ENCODE peak calls at places on chromosomes 3 and 15, in four cellular contexts. One of them, this sample, is unnamed. For H3K36me3, the result is how much of the 10 kb centered on the place peaks cover.

GRCh38 chr3:9901967-9902366 is 681 bp upstream of the IL17RE start:
- DNase-seq in HCT116: no peak
- DNase-seq in GM23248: no peak
- DNase-seq in MM.1S: no peak
- DNase-seq in this sample: no peak

GRCh38 chr15:37903932-37904493 is 30.4 kb upstream of the TMCO5A start:
- DNase-seq in GM23248: no peak
- DNase-seq in HCT116: no peak
- DNase-seq in MM.1S: no peak
- DNase-seq in this sample: no peak

GRCh38 chr3:112561085-112561692 is 573 bp downstream of the ATG3 start:
- DNase-seq in GM23248: peak
- DNase-seq in HCT116: peak
- DNase-seq in MM.1S: peak
- DNase-seq in this sample: peak

GRCh38 chr3:165643433-165643824 is 193.8 kb downstream of the BCHE start:
- DNase-seq in GM23248: peak
- DNase-seq in MM.1S: peak
- DNase-seq in HCT116: no peak
- DNase-seq in this sample: peak

GRCh38 chr3:53202331-53203015 is 41.5 kb downstream of the PRKCD start:
- DNase-seq in GM23248: no peak
- DNase-seq in MM.1S: no peak
- DNase-seq in HCT116: no peak
- DNase-seq in this sample: no peak

GRCh38 chr3:179108091-179108490 is 36.5 kb upstream of the ZMAT3 start:
- DNase-seq in HCT116: no peak
- DNase-seq in GM23248: peak
- DNase-seq in MM.1S: no peak
- DNase-seq in this sample: peak

GRCh38 chr3:8658326-8659212 is 14.0 kb upstream of the SSUH2 start:
- DNase-seq in HCT116: no peak
- DNase-seq in MM.1S: peak
- DNase-seq in GM23248: no peak
- DNase-seq in this sample: no peak

GRCh38 chr3:13150624-13151023 is 77.4 kb upstream of the IQSEC1 start:
- DNase-seq in HCT116: no peak
- DNase-seq in MM.1S: no peak
- DNase-seq in GM23248: no peak
- DNase-seq in this sample: no peak

GRCh38 chr3:167350245-167350862 is 29.7 kb downstream of the ZBBX start:
- DNase-seq in HCT116: peak
- DNase-seq in GM23248: peak
- DNase-seq in MM.1S: peak
- DNase-seq in this sample: peak

GRCh38 chr15:80403712-80404056 is 498 bp upstream of the ARNT2 start:
- DNase-seq in MM.1S: no peak
- DNase-seq in HCT116: no peak
- DNase-seq in GM23248: no peak
- DNase-seq in this sample: peak

GRCh38 chr3:183085634-183086390 is 13.5 kb downstream of the MCCC1 start:
- DNase-seq in GM23248: peak
- DNase-seq in MM.1S: no peak
- DNase-seq in HCT116: no peak
- DNase-seq in this sample: peak

GRCh38 chr3:12741205-12741604 is 17.9 kb downstream of the TMEM40 start:
- DNase-seq in MM.1S: no peak
- DNase-seq in GM23248: no peak
- DNase-seq in HCT116: no peak
- DNase-seq in this sample: no peak

GRCh38 chr3:44899683-44900367 is 25.4 kb downstream of the TGM4 start:
- DNase-seq in HCT116: no peak
- DNase-seq in GM23248: no peak
- DNase-seq in MM.1S: no peak
- DNase-seq in this sample: no peak

GRCh38 chr3:81013360-81013759 is 748.1 kb downstream of the GBE1 start:
- DNase-seq in MM.1S: no peak
- DNase-seq in GM23248: peak
- DNase-seq in HCT116: no peak
- DNase-seq in this sample: no peak

GRCh38 chr15:95887666-95888480 is 442.6 kb upstream of the NR2F2 start:
- DNase-seq in GM23248: no peak
- DNase-seq in HCT116: no peak
- DNase-seq in MM.1S: no peak
- DNase-seq in this sample: peak

GRCh38 chr15:23457890-23458289 is 10.8 kb upstream of the GOLGA6L2 start:
- DNase-seq in HCT116: no peak
- DNase-seq in MM.1S: no peak
- DNase-seq in GM23248: no peak
- DNase-seq in this sample: no peak

GRCh38 chr15:53230473-53230872 is 440.3 kb upstream of the ONECUT1 start:
- DNase-seq in HCT116: no peak
- DNase-seq in MM.1S: no peak
- DNase-seq in GM23248: no peak
- DNase-seq in this sample: no peak

GRCh38 chr3:127041933-127042332 is 59.0 kb downstream of the PLXNA1 start:
- DNase-seq in MM.1S: no peak
- DNase-seq in HCT116: no peak
- DNase-seq in GM23248: no peak
- DNase-seq in this sample: no peak
- H3K36me3 ChIP-seq in MM.1S: under half
- H3K36me3 ChIP-seq in HCT116: under half
- H3K36me3 ChIP-seq in GM23248: under half
- H3K36me3 ChIP-seq in this sample: under half

DNA sequence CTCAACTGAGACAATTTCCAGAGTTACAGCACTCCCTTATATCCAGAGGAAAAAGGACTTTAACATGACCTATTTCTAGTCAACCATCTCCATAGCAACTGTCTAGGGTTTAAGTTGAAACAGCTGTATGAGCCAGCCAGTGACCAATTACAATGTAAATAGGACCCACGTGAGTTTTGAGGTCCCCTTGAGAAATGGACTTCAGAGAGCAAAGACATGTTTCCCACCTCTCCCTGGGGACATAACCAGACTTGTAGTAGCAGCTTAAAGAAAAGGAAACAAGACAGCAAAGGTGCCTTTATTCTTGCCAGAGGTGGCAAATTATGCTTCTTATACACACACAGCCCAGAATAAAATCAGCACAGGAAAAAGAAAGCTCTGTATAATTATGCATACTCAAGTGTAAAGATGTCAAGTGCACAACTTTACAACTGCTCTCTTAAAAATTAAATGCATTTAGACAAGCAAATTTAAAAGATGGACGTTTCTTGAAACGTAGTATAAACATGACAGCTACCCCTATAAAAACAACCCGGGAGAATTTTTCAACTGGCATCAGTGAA is 40.2 kb downstream of the SUMF1 start:
- DNase-seq in HCT116: peak
- DNase-seq in GM23248: peak
- DNase-seq in MM.1S: no peak
- DNase-seq in this sample: peak
- H3K9ac ChIP-seq in HCT116: no peak
- H3K9ac ChIP-seq in GM23248: peak
- H3K9ac ChIP-seq in MM.1S: no peak
- H3K9ac ChIP-seq in this sample: no peak

DNA sequence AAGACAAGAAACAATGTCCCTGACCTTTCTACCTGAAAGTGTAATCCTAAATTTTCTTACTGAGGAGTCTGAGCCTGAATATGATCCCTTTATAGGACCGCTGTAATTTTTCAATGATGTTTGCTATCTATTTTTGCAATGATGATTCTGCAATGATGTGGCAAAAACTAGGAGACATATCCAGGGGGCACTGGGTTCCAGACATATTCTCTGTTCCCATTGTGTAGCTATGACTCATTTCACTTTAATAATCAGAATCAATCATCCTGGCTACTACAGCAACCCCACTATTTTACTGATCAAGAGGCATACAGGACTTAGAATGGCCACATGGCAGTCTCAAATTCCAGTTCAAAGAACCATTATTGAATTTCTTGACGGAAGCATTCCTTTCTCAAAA is 85.9 kb downstream of the AQR start:
- DNase-seq in HCT116: no peak
- DNase-seq in MM.1S: no peak
- DNase-seq in GM23248: peak
- DNase-seq in this sample: no peak
- H3K36me3 ChIP-seq in HCT116: under half
- H3K36me3 ChIP-seq in MM.1S: under half
- H3K36me3 ChIP-seq in GM23248: under half
- H3K36me3 ChIP-seq in this sample: half or more

GRCh38 chr3:146313411-146314111 is 62.7 kb upstream of the PLSCR4 start:
- DNase-seq in GM23248: peak
- DNase-seq in HCT116: peak
- DNase-seq in MM.1S: no peak
- DNase-seq in this sample: peak

GRCh38 chr3:146308682-146309081 is 57.8 kb upstream of the PLSCR4 start:
- DNase-seq in HCT116: no peak
- DNase-seq in GM23248: peak
- DNase-seq in MM.1S: no peak
- DNase-seq in this sample: peak

GRCh38 chr3:146306024-146306423 is 55.1 kb upstream of the PLSCR4 start:
- DNase-seq in GM23248: no peak
- DNase-seq in HCT116: no peak
- DNase-seq in MM.1S: no peak
- DNase-seq in this sample: no peak

DNA sequence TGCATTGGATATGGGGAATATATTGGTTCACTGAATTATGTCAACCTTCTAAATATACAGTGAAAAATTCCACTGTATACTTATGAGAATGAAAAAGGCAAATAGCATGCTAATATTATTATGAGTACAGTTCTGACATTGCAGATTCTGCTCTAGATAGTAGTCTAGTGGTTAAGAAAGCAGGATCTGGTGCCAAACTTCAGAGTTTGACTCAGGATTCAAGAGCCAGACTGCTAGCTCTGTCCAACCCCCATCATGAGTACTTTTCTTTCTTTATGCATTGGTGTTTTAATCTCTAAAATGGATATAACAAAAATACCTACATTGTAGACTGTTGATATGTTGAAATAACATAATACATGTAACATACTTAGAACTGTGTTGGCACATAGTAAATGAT is 57.3 kb upstream of the PLSCR4 start:
- DNase-seq in HCT116: no peak
- DNase-seq in MM.1S: no peak
- DNase-seq in GM23248: peak
- DNase-seq in this sample: peak
- H3K9ac ChIP-seq in HCT116: no peak
- H3K9ac ChIP-seq in MM.1S: no peak
- H3K9ac ChIP-seq in GM23248: peak
- H3K9ac ChIP-seq in this sample: peak

GRCh38 chr3:30743641-30744317 is 137.4 kb downstream of the TGFBR2 start:
- DNase-seq in HCT116: no peak
- DNase-seq in MM.1S: no peak
- DNase-seq in GM23248: no peak
- DNase-seq in this sample: no peak
- H3K36me3 ChIP-seq in HCT116: under half
- H3K36me3 ChIP-seq in MM.1S: under half
- H3K36me3 ChIP-seq in GM23248: under half
- H3K36me3 ChIP-seq in this sample: under half

GRCh38 chr15:67062365-67062985 is 2.9 kb upstream of the SMAD3 start:
- DNase-seq in HCT116: no peak
- DNase-seq in MM.1S: no peak
- DNase-seq in GM23248: no peak
- DNase-seq in this sample: no peak

GRCh38 chr15:67061811-67062348 is 3.5 kb upstream of the SMAD3 start:
- DNase-seq in GM23248: no peak
- DNase-seq in MM.1S: no peak
- DNase-seq in HCT116: no peak
- DNase-seq in this sample: no peak

GRCh38 chr15:67065531-67066005 is at the start of gene SMAD3:
- DNase-seq in GM23248: peak
- DNase-seq in MM.1S: peak
- DNase-seq in HCT116: peak
- DNase-seq in this sample: peak

GRCh38 chr15:67064607-67065530 is 533 bp upstream of the SMAD3 start:
- DNase-seq in GM23248: no peak
- DNase-seq in HCT116: no peak
- DNase-seq in MM.1S: no peak
- DNase-seq in this sample: no peak

GRCh38 chr15:67063689-67064606 is 1.5 kb upstream of the SMAD3 start:
- DNase-seq in HCT116: peak
- DNase-seq in GM23248: no peak
- DNase-seq in MM.1S: no peak
- DNase-seq in this sample: no peak
- H3K9ac ChIP-seq in HCT116: peak
- H3K9ac ChIP-seq in GM23248: no peak
- H3K9ac ChIP-seq in MM.1S: no peak
- H3K9ac ChIP-seq in this sample: peak

DNA sequence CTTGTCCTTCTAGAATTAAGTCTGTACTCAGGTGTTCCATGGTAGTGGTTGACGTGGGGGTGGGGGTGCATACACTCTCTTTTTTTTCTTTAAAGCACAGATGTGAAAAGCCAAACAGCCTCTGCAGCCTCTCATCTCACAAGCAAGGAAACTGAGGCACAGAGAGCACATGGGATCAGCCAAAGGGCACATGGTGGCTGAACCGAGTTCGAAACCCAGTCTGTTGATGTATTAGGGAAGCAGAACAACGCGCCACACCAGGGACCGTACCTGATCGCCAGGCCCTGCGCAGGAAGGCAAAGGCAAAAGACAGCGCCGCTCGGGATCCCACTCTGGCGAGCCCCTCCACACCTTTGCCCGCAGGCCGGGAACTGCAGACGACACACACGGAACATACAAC is 47.3 kb downstream of the HERC2 start:
- DNase-seq in MM.1S: no peak
- DNase-seq in GM23248: no peak
- DNase-seq in HCT116: no peak
- DNase-seq in this sample: no peak
- H3K36me3 ChIP-seq in MM.1S: under half
- H3K36me3 ChIP-seq in GM23248: under half
- H3K36me3 ChIP-seq in HCT116: under half
- H3K36me3 ChIP-seq in this sample: half or more

DNA sequence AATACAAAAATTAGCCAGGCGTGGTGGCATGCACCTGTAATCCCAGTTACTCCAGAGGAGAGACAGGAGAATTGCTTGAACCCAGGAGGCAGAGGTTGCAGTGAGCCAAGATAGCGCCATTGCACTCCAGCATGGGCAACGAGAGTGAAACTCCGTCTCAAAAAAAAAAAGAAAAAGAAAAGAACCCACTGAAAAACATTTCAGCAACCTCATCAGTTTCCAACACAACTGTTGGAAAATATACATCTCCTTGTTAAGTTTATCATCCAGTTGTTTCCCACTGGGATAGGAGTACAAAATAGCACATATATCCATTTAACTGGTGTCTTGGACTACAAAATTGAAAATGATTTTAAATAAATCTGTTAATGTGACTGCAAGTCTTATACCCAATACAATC is 2.2 kb downstream of the RPN1 start:
- DNase-seq in GM23248: no peak
- DNase-seq in MM.1S: no peak
- DNase-seq in HCT116: no peak
- DNase-seq in this sample: no peak
- H3K9ac ChIP-seq in GM23248: peak
- H3K9ac ChIP-seq in MM.1S: peak
- H3K9ac ChIP-seq in HCT116: peak
- H3K9ac ChIP-seq in this sample: peak